ENCODE peak calls at places on chromosomes 12 and 14, in ten cellular contexts. J, Q, S, P, I, Z, W, B, C and L are unnamed samples.

GRCh38 chr14:23307687-23308644 is 1.3 kb downstream of the BCL2L2 start:
- DNase-seq in J (no peak), Q (no peak), S (no peak), P (no peak), I (no peak), Z (no peak), W (no peak), B (no peak), C (no peak), L (no peak)

GRCh38 chr12:39613525-39613924 is 6.1 kb downstream of the ABCD2 start:
- DNase-seq in J (no peak), Q (no peak), S (no peak), P (no peak), I (no peak), Z (no peak), W (no peak), B (no peak), C (no peak), L (no peak)

GRCh38 chr12:47799357-47799955 is 20.2 kb downstream of the HDAC7 start:
- DNase-seq in J (peak; percentile 73), Q (no peak), S (no peak), P (no peak), I (no peak), Z (no peak), W (no peak), B (peak; percentile 68), C (no peak), L (no peak)

GRCh38 chr12:48903982-48904411 is 21.3 kb downstream of the FKBP11 start:
- DNase-seq in J (peak; percentile 90), Q (no peak), S (peak; percentile 85), P (peak; percentile 65), I (no peak), Z (peak; percentile 86), W (peak; percentile 86), B (peak; percentile 89), C (peak; percentile 70), L (peak; percentile 19)

GRCh38 chr12:53255993-53256392 is 12.1 kb upstream of the ESPL1 start:
- DNase-seq in J (peak; percentile 5), Q (no peak), S (no peak), P (no peak), I (no peak), Z (no peak), W (no peak), B (no peak), C (no peak), L (no peak)

GRCh38 chr14:104882991-104883660 is 18.1 kb downstream of the CEP170B start:
- DNase-seq in J (peak; percentile 72), Q (no peak), S (no peak), P (no peak), I (no peak), Z (no peak), W (no peak), B (no peak), C (no peak), L (no peak)

GRCh38 chr14:67572608-67573007 is 27.5 kb downstream of the PIGH start:
- DNase-seq in J (no peak), Q (no peak), S (no peak), P (no peak), I (no peak), Z (peak; percentile 3), W (no peak), B (no peak), C (no peak), L (no peak)

GRCh38 chr12:49110191-49111155 is at the start of gene LMBR1L:
- DNase-seq in J (peak; percentile 97), Q (peak; percentile 96), S (peak; percentile 98), P (peak; percentile 95), I (peak; percentile 98), Z (peak; percentile 98), W (peak; percentile 98), B (peak; percentile 98), C (peak; percentile 93), L (peak; percentile 89)

GRCh38 chr14:94317259-94317658 is 5.9 kb downstream of the SERPINA6 start:
- DNase-seq in J (no peak), Q (no peak), S (no peak), P (no peak), I (no peak), Z (no peak), W (no peak), B (peak; percentile 71), C (no peak), L (no peak)

GRCh38 chr12:40012709-40013108 is 93.2 kb downstream of the SLC2A13 start:
- DNase-seq in J (no peak), Q (no peak), S (no peak), P (no peak), I (no peak), Z (no peak), W (no peak), B (peak; percentile 14), C (no peak), L (no peak)

GRCh38 chr14:78401866-78402265 is 231.7 kb downstream of the NRXN3 start:
- DNase-seq in J (no peak), Q (no peak), S (peak; percentile 42), P (no peak), I (no peak), Z (no peak), W (no peak), B (no peak), C (no peak), L (no peak)

GRCh38 chr14:95544588-95544987 is 9.7 kb downstream of the GLRX5 start:
- DNase-seq in J (no peak), Q (no peak), S (no peak), P (no peak), I (no peak), Z (no peak), W (no peak), B (no peak), C (no peak), L (no peak)

GRCh38 chr12:65689508-65689907 is 134.8 kb upstream of the HMGA2 start:
- DNase-seq in J (no peak), Q (no peak), S (no peak), P (no peak), I (no peak), Z (no peak), W (no peak), B (no peak), C (no peak), L (no peak)

GRCh38 chr14:23056257-23056955 is 914 bp downstream of the CDH24 start:
- DNase-seq in J (peak; percentile 75), Q (peak; percentile 74), S (peak; percentile 59), P (no peak), I (no peak), Z (peak; percentile 64), W (peak; percentile 69), B (peak; percentile 67), C (peak; percentile 60), L (no peak)

GRCh38 chr12:77166711-77167110 is 101.3 kb upstream of the E2F7 start:
- DNase-seq in J (no peak), Q (no peak), S (peak; percentile 12), P (no peak), I (peak; percentile 24), Z (no peak), W (no peak), B (no peak), C (no peak), L (no peak)

GRCh38 chr12:76013603-76014002 is 18.0 kb downstream of the PHLDA1 start:
- DNase-seq in J (no peak), Q (no peak), S (no peak), P (no peak), I (no peak), Z (no peak), W (no peak), B (no peak), C (no peak), L (no peak)

GRCh38 chr14:100775831-100776591 is 49.3 kb downstream of the DLK1 start:
- DNase-seq in J (no peak), Q (no peak), S (no peak), P (peak; percentile 35), I (no peak), Z (no peak), W (peak; percentile 4), B (peak; percentile 10), C (no peak), L (no peak)

GRCh38 chr12:90260136-90260535 is 551.5 kb upstream of the ATP2B1 start:
- DNase-seq in J (no peak), Q (no peak), S (no peak), P (no peak), I (no peak), Z (no peak), W (no peak), B (no peak), C (no peak), L (no peak)

GRCh38 chr12:10759657-10760056 is 36.5 kb upstream of the YBX3 start:
- DNase-seq in J (no peak), Q (no peak), S (no peak), P (no peak), I (no peak), Z (no peak), W (no peak), B (no peak), C (no peak), L (no peak)

GRCh38 chr12:42725839-42726238 is 136.3 kb upstream of the PRICKLE1 start:
- DNase-seq in J (no peak), Q (peak; percentile 63), S (peak; percentile 92), P (no peak), I (no peak), Z (no peak), W (no peak), B (peak; percentile 69), C (no peak), L (no peak)

GRCh38 chr12:6630696-6631095 is 5.1 kb downstream of the LPAR5 start:
- DNase-seq in J (no peak), Q (no peak), S (no peak), P (no peak), I (no peak), Z (no peak), W (no peak), B (no peak), C (no peak), L (no peak)

GRCh38 chr12:51721281-51721940 is 127.1 kb downstream of the FIGNL2 start:
- DNase-seq in J (peak; percentile 83), Q (no peak), S (peak; percentile 13), P (no peak), I (no peak), Z (peak; percentile 34), W (peak; percentile 45), B (peak; percentile 45), C (peak; percentile 4), L (peak; percentile 26)

GRCh38 chr14:71433303-71433702 is 498.9 kb upstream of the RGS6 start:
- DNase-seq in J (no peak), Q (no peak), S (no peak), P (no peak), I (no peak), Z (no peak), W (no peak), B (no peak), C (no peak), L (no peak)

GRCh38 chr14:90577661-90578282 is 180.9 kb downstream of the CALM1 start:
- DNase-seq in J (no peak), Q (no peak), S (no peak), P (no peak), I (no peak), Z (no peak), W (no peak), B (no peak), C (no peak), L (peak; percentile 62)

GRCh38 chr12:54017027-54017788 is 8.4 kb downstream of the HOXC8 start:
- DNase-seq in J (peak; percentile 87), Q (no peak), S (no peak), P (no peak), I (no peak), Z (peak; percentile 61), W (no peak), B (no peak), C (no peak), L (no peak)

GRCh38 chr12:109781668-109782321 is 51.4 kb downstream of the TRPV4 start:
- DNase-seq in J (peak; percentile 18), Q (no peak), S (no peak), P (no peak), I (no peak), Z (no peak), W (no peak), B (no peak), C (no peak), L (no peak)

GRCh38 chr12:60644076-60644475 is 1048.2 kb downstream of the SLC16A7 start:
- DNase-seq in J (no peak), Q (no peak), S (peak; percentile 0), P (no peak), I (no peak), Z (no peak), W (no peak), B (no peak), C (no peak), L (no peak)

GRCh38 chr14:105149146-105149781 is 19.3 kb downstream of the JAG2 start:
- DNase-seq in J (peak; percentile 65), Q (no peak), S (no peak), P (no peak), I (no peak), Z (no peak), W (no peak), B (no peak), C (no peak), L (no peak)